ENCODE peak calls at places on chromosome 17, in seven cellular contexts. One of them, this sample, is unnamed.

GRCh38 chr17:44604149-44605115 is 47.1 kb downstream of the FZD2 start:
- DNase-seq in tibial artery: no peak
- DNase-seq in body of pancreas: no peak
- DNase-seq in T-helper 1 cell: no peak
- DNase-seq in BJ: no peak
- DNase-seq in activated CD4-positive, CD25-positive, alpha-beta regulatory T cell treated with anti-CD3 and anti-CD28 coated beads, Interleukin-2, amount 50 U/mL, for 16 hours: no peak
- DNase-seq in cardiac muscle cell: no peak
- DNase-seq in this sample: no peak

GRCh38 chr17:6070280-6070894 is at the start of gene WSCD1:
- DNase-seq in tibial artery: no peak
- DNase-seq in body of pancreas: peak; percentile 36
- DNase-seq in T-helper 1 cell: no peak
- DNase-seq in BJ: no peak
- DNase-seq in activated CD4-positive, CD25-positive, alpha-beta regulatory T cell treated with anti-CD3 and anti-CD28 coated beads, Interleukin-2, amount 50 U/mL, for 16 hours: no peak
- DNase-seq in cardiac muscle cell: no peak
- DNase-seq in this sample: no peak

GRCh38 chr17:4978720-4979119 is 8.8 kb downstream of the CAMTA2 start:
- DNase-seq in tibial artery: no peak
- DNase-seq in body of pancreas: no peak
- DNase-seq in T-helper 1 cell: no peak
- DNase-seq in BJ: no peak
- DNase-seq in activated CD4-positive, CD25-positive, alpha-beta regulatory T cell treated with anti-CD3 and anti-CD28 coated beads, Interleukin-2, amount 50 U/mL, for 16 hours: no peak
- DNase-seq in cardiac muscle cell: no peak
- DNase-seq in this sample: no peak

GRCh38 chr17:47741109-47741792 is 8.2 kb downstream of the TBX21 start:
- DNase-seq in tibial artery: no peak
- DNase-seq in body of pancreas: no peak
- DNase-seq in T-helper 1 cell: no peak
- DNase-seq in BJ: no peak
- DNase-seq in activated CD4-positive, CD25-positive, alpha-beta regulatory T cell treated with anti-CD3 and anti-CD28 coated beads, Interleukin-2, amount 50 U/mL, for 16 hours: no peak
- DNase-seq in cardiac muscle cell: no peak
- DNase-seq in this sample: no peak

GRCh38 chr17:67606896-67607604 is 110.7 kb upstream of the NOL11 start:
- DNase-seq in tibial artery: no peak
- DNase-seq in body of pancreas: peak; percentile 38
- DNase-seq in T-helper 1 cell: no peak
- DNase-seq in BJ: no peak
- DNase-seq in activated CD4-positive, CD25-positive, alpha-beta regulatory T cell treated with anti-CD3 and anti-CD28 coated beads, Interleukin-2, amount 50 U/mL, for 16 hours: no peak
- DNase-seq in cardiac muscle cell: peak; percentile 28
- DNase-seq in this sample: no peak

GRCh38 chr17:77722366-77722765 is 236.1 kb upstream of the TNRC6C start:
- DNase-seq in tibial artery: no peak
- DNase-seq in body of pancreas: no peak
- DNase-seq in T-helper 1 cell: no peak
- DNase-seq in BJ: no peak
- DNase-seq in activated CD4-positive, CD25-positive, alpha-beta regulatory T cell treated with anti-CD3 and anti-CD28 coated beads, Interleukin-2, amount 50 U/mL, for 16 hours: no peak
- DNase-seq in cardiac muscle cell: no peak
- DNase-seq in this sample: no peak

GRCh38 chr17:64020068-64020766 is at the start of gene ICAM2:
- DNase-seq in tibial artery: peak; percentile 68
- DNase-seq in body of pancreas: peak; percentile 55
- DNase-seq in T-helper 1 cell: peak; percentile 94
- DNase-seq in BJ: no peak
- DNase-seq in activated CD4-positive, CD25-positive, alpha-beta regulatory T cell treated with anti-CD3 and anti-CD28 coated beads, Interleukin-2, amount 50 U/mL, for 16 hours: peak; percentile 83
- DNase-seq in cardiac muscle cell: no peak
- DNase-seq in this sample: peak; percentile 53

GRCh38 chr17:16085066-16085699 is 85.6 kb downstream of the TTC19 start:
- DNase-seq in tibial artery: no peak
- DNase-seq in body of pancreas: no peak
- DNase-seq in T-helper 1 cell: no peak
- DNase-seq in BJ: peak; percentile 79
- DNase-seq in activated CD4-positive, CD25-positive, alpha-beta regulatory T cell treated with anti-CD3 and anti-CD28 coated beads, Interleukin-2, amount 50 U/mL, for 16 hours: no peak
- DNase-seq in cardiac muscle cell: peak; percentile 73
- DNase-seq in this sample: no peak

GRCh38 chr17:27489045-27489715 is 32.9 kb downstream of the KSR1 start:
- DNase-seq in tibial artery: peak; percentile 91
- DNase-seq in body of pancreas: no peak
- DNase-seq in T-helper 1 cell: no peak
- DNase-seq in BJ: peak; percentile 31
- DNase-seq in activated CD4-positive, CD25-positive, alpha-beta regulatory T cell treated with anti-CD3 and anti-CD28 coated beads, Interleukin-2, amount 50 U/mL, for 16 hours: no peak
- DNase-seq in cardiac muscle cell: peak; percentile 84
- DNase-seq in this sample: peak; percentile 33

GRCh38 chr17:40095944-40096791 is 4.2 kb downstream of the NR1D1 start:
- DNase-seq in tibial artery: peak; percentile 67
- DNase-seq in body of pancreas: no peak
- DNase-seq in T-helper 1 cell: peak; percentile 80
- DNase-seq in BJ: no peak
- DNase-seq in activated CD4-positive, CD25-positive, alpha-beta regulatory T cell treated with anti-CD3 and anti-CD28 coated beads, Interleukin-2, amount 50 U/mL, for 16 hours: peak; percentile 79
- DNase-seq in cardiac muscle cell: no peak
- DNase-seq in this sample: peak; percentile 67

GRCh38 chr17:34487616-34488015 is 91.8 kb upstream of the TMEM132E start:
- DNase-seq in tibial artery: no peak
- DNase-seq in body of pancreas: no peak
- DNase-seq in T-helper 1 cell: no peak
- DNase-seq in BJ: no peak
- DNase-seq in activated CD4-positive, CD25-positive, alpha-beta regulatory T cell treated with anti-CD3 and anti-CD28 coated beads, Interleukin-2, amount 50 U/mL, for 16 hours: no peak
- DNase-seq in cardiac muscle cell: no peak
- DNase-seq in this sample: no peak

GRCh38 chr17:82734987-82735866 is at the start of gene FN3K:
- DNase-seq in tibial artery: peak; percentile 47
- DNase-seq in body of pancreas: peak; percentile 67
- DNase-seq in T-helper 1 cell: peak; percentile 29
- DNase-seq in BJ: no peak
- DNase-seq in activated CD4-positive, CD25-positive, alpha-beta regulatory T cell treated with anti-CD3 and anti-CD28 coated beads, Interleukin-2, amount 50 U/mL, for 16 hours: no peak
- DNase-seq in cardiac muscle cell: peak; percentile 79
- DNase-seq in this sample: peak; percentile 30

GRCh38 chr17:28033972-28034714 is 8.3 kb upstream of the NLK start:
- DNase-seq in tibial artery: no peak
- DNase-seq in body of pancreas: no peak
- DNase-seq in T-helper 1 cell: no peak
- DNase-seq in BJ: peak; percentile 60
- DNase-seq in activated CD4-positive, CD25-positive, alpha-beta regulatory T cell treated with anti-CD3 and anti-CD28 coated beads, Interleukin-2, amount 50 U/mL, for 16 hours: no peak
- DNase-seq in cardiac muscle cell: peak; percentile 91
- DNase-seq in this sample: no peak

GRCh38 chr17:82217530-82218204 is 5.0 kb upstream of the CCDC57 start:
- DNase-seq in tibial artery: no peak
- DNase-seq in body of pancreas: no peak
- DNase-seq in T-helper 1 cell: no peak
- DNase-seq in BJ: peak; percentile 46
- DNase-seq in activated CD4-positive, CD25-positive, alpha-beta regulatory T cell treated with anti-CD3 and anti-CD28 coated beads, Interleukin-2, amount 50 U/mL, for 16 hours: no peak
- DNase-seq in cardiac muscle cell: peak; percentile 96
- DNase-seq in this sample: peak; percentile 54

This sample was measured in gastrocnemius medialis.